ENCODE peak calls at places on chromosomes 1 and 21, in ten cellular contexts. One of them, this sample, is unnamed.

GRCh38 chr1:154906621-154907081 is 29.9 kb downstream of the PMVK start:
- DNase-seq in D341Med: no peak
- DNase-seq in M059J: peak
- DNase-seq in NCI-H1092 treated with DMSO at 0.1 percent for 48 hours: no peak
- DNase-seq in naive thymus-derived CD4-positive, alpha-beta T cell: no peak
- DNase-seq in ACHN: peak
- DNase-seq in T-helper 2 cell: peak
- DNase-seq in amniotic stem cell: no peak
- DNase-seq in glomerular endothelial cell: no peak
- DNase-seq in CD4-positive, CD25-positive, alpha-beta regulatory T cell: no peak
- DNase-seq in this sample: no peak

GRCh38 chr1:89918794-89919155 is 76.1 kb upstream of the ZNF326 start:
- DNase-seq in D341Med: no peak
- DNase-seq in glomerular endothelial cell: no peak
- DNase-seq in amniotic stem cell: no peak
- DNase-seq in NCI-H1092 treated with DMSO at 0.1 percent for 48 hours: no peak
- DNase-seq in naive thymus-derived CD4-positive, alpha-beta T cell: no peak
- DNase-seq in M059J: peak
- DNase-seq in ACHN: peak
- DNase-seq in T-helper 2 cell: no peak
- DNase-seq in CD4-positive, CD25-positive, alpha-beta regulatory T cell: no peak
- DNase-seq in this sample: no peak

GRCh38 chr21:33070921-33071877 is 1.3 kb downstream of the OLIG1 start:
- DNase-seq in naive thymus-derived CD4-positive, alpha-beta T cell: peak
- DNase-seq in NCI-H1092 treated with DMSO at 0.1 percent for 48 hours: no peak
- DNase-seq in ACHN: no peak
- DNase-seq in T-helper 2 cell: no peak
- DNase-seq in D341Med: peak
- DNase-seq in glomerular endothelial cell: no peak
- DNase-seq in M059J: peak
- DNase-seq in CD4-positive, CD25-positive, alpha-beta regulatory T cell: no peak
- DNase-seq in amniotic stem cell: no peak
- DNase-seq in this sample: peak

GRCh38 chr1:81446006-81446669 is 354.6 kb upstream of the ADGRL2 start:
- DNase-seq in T-helper 2 cell: no peak
- DNase-seq in D341Med: no peak
- DNase-seq in NCI-H1092 treated with DMSO at 0.1 percent for 48 hours: peak
- DNase-seq in CD4-positive, CD25-positive, alpha-beta regulatory T cell: no peak
- DNase-seq in glomerular endothelial cell: no peak
- DNase-seq in amniotic stem cell: no peak
- DNase-seq in ACHN: no peak
- DNase-seq in naive thymus-derived CD4-positive, alpha-beta T cell: no peak
- DNase-seq in M059J: no peak
- DNase-seq in this sample: no peak

GRCh38 chr1:41581216-41582003 is 96.9 kb upstream of the EDN2 start:
- DNase-seq in CD4-positive, CD25-positive, alpha-beta regulatory T cell: no peak
- DNase-seq in glomerular endothelial cell: no peak
- DNase-seq in M059J: no peak
- DNase-seq in amniotic stem cell: no peak
- DNase-seq in ACHN: no peak
- DNase-seq in D341Med: no peak
- DNase-seq in naive thymus-derived CD4-positive, alpha-beta T cell: no peak
- DNase-seq in T-helper 2 cell: no peak
- DNase-seq in NCI-H1092 treated with DMSO at 0.1 percent for 48 hours: no peak
- DNase-seq in this sample: no peak

GRCh38 chr1:115134850-115135484 is 45.7 kb upstream of the TSPAN2 start:
- DNase-seq in naive thymus-derived CD4-positive, alpha-beta T cell: no peak
- DNase-seq in NCI-H1092 treated with DMSO at 0.1 percent for 48 hours: no peak
- DNase-seq in CD4-positive, CD25-positive, alpha-beta regulatory T cell: no peak
- DNase-seq in amniotic stem cell: peak
- DNase-seq in D341Med: no peak
- DNase-seq in T-helper 2 cell: no peak
- DNase-seq in glomerular endothelial cell: no peak
- DNase-seq in M059J: peak
- DNase-seq in ACHN: peak
- DNase-seq in this sample: no peak

GRCh38 chr1:39926343-39926769 is 24.6 kb upstream of the MYCL start:
- DNase-seq in D341Med: no peak
- DNase-seq in M059J: peak
- DNase-seq in NCI-H1092 treated with DMSO at 0.1 percent for 48 hours: peak
- DNase-seq in ACHN: no peak
- DNase-seq in glomerular endothelial cell: no peak
- DNase-seq in CD4-positive, CD25-positive, alpha-beta regulatory T cell: no peak
- DNase-seq in naive thymus-derived CD4-positive, alpha-beta T cell: no peak
- DNase-seq in T-helper 2 cell: no peak
- DNase-seq in amniotic stem cell: no peak
- DNase-seq in this sample: no peak

GRCh38 chr1:233843523-233844204 is 60.8 kb upstream of the SLC35F3 start:
- DNase-seq in ACHN: peak
- DNase-seq in CD4-positive, CD25-positive, alpha-beta regulatory T cell: no peak
- DNase-seq in D341Med: no peak
- DNase-seq in amniotic stem cell: no peak
- DNase-seq in M059J: peak
- DNase-seq in naive thymus-derived CD4-positive, alpha-beta T cell: no peak
- DNase-seq in NCI-H1092 treated with DMSO at 0.1 percent for 48 hours: no peak
- DNase-seq in glomerular endothelial cell: no peak
- DNase-seq in T-helper 2 cell: no peak
- DNase-seq in this sample: no peak

GRCh38 chr1:84581648-84582047 is 7.4 kb upstream of the CTBS start:
- DNase-seq in D341Med: no peak
- DNase-seq in NCI-H1092 treated with DMSO at 0.1 percent for 48 hours: no peak
- DNase-seq in ACHN: no peak
- DNase-seq in naive thymus-derived CD4-positive, alpha-beta T cell: no peak
- DNase-seq in amniotic stem cell: no peak
- DNase-seq in CD4-positive, CD25-positive, alpha-beta regulatory T cell: no peak
- DNase-seq in glomerular endothelial cell: no peak
- DNase-seq in M059J: no peak
- DNase-seq in T-helper 2 cell: no peak
- DNase-seq in this sample: no peak

GRCh38 chr1:179969962-179970361 is 15.4 kb downstream of the CEP350 start:
- DNase-seq in ACHN: no peak
- DNase-seq in D341Med: no peak
- DNase-seq in M059J: no peak
- DNase-seq in T-helper 2 cell: no peak
- DNase-seq in naive thymus-derived CD4-positive, alpha-beta T cell: no peak
- DNase-seq in glomerular endothelial cell: no peak
- DNase-seq in amniotic stem cell: no peak
- DNase-seq in NCI-H1092 treated with DMSO at 0.1 percent for 48 hours: no peak
- DNase-seq in CD4-positive, CD25-positive, alpha-beta regulatory T cell: no peak
- DNase-seq in this sample: no peak

GRCh38 chr1:156103521-156103947 is 11.0 kb upstream of the LMNA start:
- DNase-seq in naive thymus-derived CD4-positive, alpha-beta T cell: no peak
- DNase-seq in glomerular endothelial cell: no peak
- DNase-seq in CD4-positive, CD25-positive, alpha-beta regulatory T cell: peak
- DNase-seq in amniotic stem cell: no peak
- DNase-seq in ACHN: no peak
- DNase-seq in M059J: peak
- DNase-seq in T-helper 2 cell: no peak
- DNase-seq in D341Med: no peak
- DNase-seq in NCI-H1092 treated with DMSO at 0.1 percent for 48 hours: no peak
- DNase-seq in this sample: peak

GRCh38 chr1:247111636-247112478 is 7.7 kb upstream of the ZNF669 start:
- DNase-seq in D341Med: peak
- DNase-seq in amniotic stem cell: no peak
- DNase-seq in NCI-H1092 treated with DMSO at 0.1 percent for 48 hours: peak
- DNase-seq in naive thymus-derived CD4-positive, alpha-beta T cell: no peak
- DNase-seq in CD4-positive, CD25-positive, alpha-beta regulatory T cell: no peak
- DNase-seq in glomerular endothelial cell: no peak
- DNase-seq in M059J: peak
- DNase-seq in T-helper 2 cell: no peak
- DNase-seq in ACHN: peak
- DNase-seq in this sample: peak

GRCh38 chr1:240169188-240169587 is 77.5 kb downstream of the FMN2 start:
- DNase-seq in CD4-positive, CD25-positive, alpha-beta regulatory T cell: no peak
- DNase-seq in NCI-H1092 treated with DMSO at 0.1 percent for 48 hours: peak
- DNase-seq in ACHN: peak
- DNase-seq in naive thymus-derived CD4-positive, alpha-beta T cell: no peak
- DNase-seq in D341Med: peak
- DNase-seq in glomerular endothelial cell: no peak
- DNase-seq in T-helper 2 cell: no peak
- DNase-seq in M059J: peak
- DNase-seq in amniotic stem cell: no peak
- DNase-seq in this sample: no peak

GRCh38 chr1:108817016-108817415 is 39.9 kb downstream of the AKNAD1 start:
- DNase-seq in D341Med: no peak
- DNase-seq in naive thymus-derived CD4-positive, alpha-beta T cell: no peak
- DNase-seq in ACHN: no peak
- DNase-seq in glomerular endothelial cell: no peak
- DNase-seq in NCI-H1092 treated with DMSO at 0.1 percent for 48 hours: peak
- DNase-seq in CD4-positive, CD25-positive, alpha-beta regulatory T cell: no peak
- DNase-seq in T-helper 2 cell: no peak
- DNase-seq in M059J: peak
- DNase-seq in amniotic stem cell: no peak
- DNase-seq in this sample: no peak

GRCh38 chr1:28807046-28807445 is 4.9 kb upstream of the OPRD1 start:
- DNase-seq in D341Med: peak
- DNase-seq in amniotic stem cell: no peak
- DNase-seq in M059J: no peak
- DNase-seq in naive thymus-derived CD4-positive, alpha-beta T cell: no peak
- DNase-seq in T-helper 2 cell: no peak
- DNase-seq in glomerular endothelial cell: no peak
- DNase-seq in NCI-H1092 treated with DMSO at 0.1 percent for 48 hours: no peak
- DNase-seq in ACHN: no peak
- DNase-seq in CD4-positive, CD25-positive, alpha-beta regulatory T cell: no peak
- DNase-seq in this sample: no peak

GRCh38 chr1:115314111-115314510 is 23.9 kb downstream of the NGF start:
- DNase-seq in M059J: no peak
- DNase-seq in amniotic stem cell: no peak
- DNase-seq in T-helper 2 cell: no peak
- DNase-seq in D341Med: no peak
- DNase-seq in CD4-positive, CD25-positive, alpha-beta regulatory T cell: no peak
- DNase-seq in ACHN: no peak
- DNase-seq in glomerular endothelial cell: no peak
- DNase-seq in NCI-H1092 treated with DMSO at 0.1 percent for 48 hours: peak
- DNase-seq in naive thymus-derived CD4-positive, alpha-beta T cell: no peak
- DNase-seq in this sample: no peak

GRCh38 chr1:231985624-231986023 is 359.0 kb downstream of the DISC1 start:
- DNase-seq in CD4-positive, CD25-positive, alpha-beta regulatory T cell: no peak
- DNase-seq in M059J: peak
- DNase-seq in amniotic stem cell: no peak
- DNase-seq in glomerular endothelial cell: no peak
- DNase-seq in ACHN: no peak
- DNase-seq in NCI-H1092 treated with DMSO at 0.1 percent for 48 hours: no peak
- DNase-seq in D341Med: no peak
- DNase-seq in naive thymus-derived CD4-positive, alpha-beta T cell: no peak
- DNase-seq in T-helper 2 cell: no peak
- DNase-seq in this sample: no peak

GRCh38 chr1:39926820-39927219 is 25.1 kb upstream of the MYCL start:
- DNase-seq in M059J: no peak
- DNase-seq in naive thymus-derived CD4-positive, alpha-beta T cell: no peak
- DNase-seq in T-helper 2 cell: no peak
- DNase-seq in glomerular endothelial cell: no peak
- DNase-seq in D341Med: no peak
- DNase-seq in ACHN: no peak
- DNase-seq in NCI-H1092 treated with DMSO at 0.1 percent for 48 hours: peak
- DNase-seq in CD4-positive, CD25-positive, alpha-beta regulatory T cell: no peak
- DNase-seq in amniotic stem cell: no peak
- DNase-seq in this sample: no peak

GRCh38 chr1:117123274-117123673 is 1.7 kb upstream of the TRIM45 start:
- DNase-seq in glomerular endothelial cell: no peak
- DNase-seq in ACHN: no peak
- DNase-seq in M059J: no peak
- DNase-seq in D341Med: no peak
- DNase-seq in naive thymus-derived CD4-positive, alpha-beta T cell: no peak
- DNase-seq in amniotic stem cell: no peak
- DNase-seq in T-helper 2 cell: no peak
- DNase-seq in CD4-positive, CD25-positive, alpha-beta regulatory T cell: no peak
- DNase-seq in NCI-H1092 treated with DMSO at 0.1 percent for 48 hours: no peak
- DNase-seq in this sample: no peak

GRCh38 chr1:2049517-2050481 is at the start of gene PRKCZ:
- DNase-seq in D341Med: peak
- DNase-seq in NCI-H1092 treated with DMSO at 0.1 percent for 48 hours: no peak
- DNase-seq in amniotic stem cell: no peak
- DNase-seq in T-helper 2 cell: peak
- DNase-seq in ACHN: peak
- DNase-seq in naive thymus-derived CD4-positive, alpha-beta T cell: peak
- DNase-seq in glomerular endothelial cell: no peak
- DNase-seq in CD4-positive, CD25-positive, alpha-beta regulatory T cell: peak
- DNase-seq in M059J: no peak
- DNase-seq in this sample: peak

GRCh38 chr1:12245116-12245515 is 15.3 kb downstream of the VPS13D start:
- DNase-seq in glomerular endothelial cell: no peak
- DNase-seq in ACHN: no peak
- DNase-seq in amniotic stem cell: no peak
- DNase-seq in M059J: no peak
- DNase-seq in NCI-H1092 treated with DMSO at 0.1 percent for 48 hours: no peak
- DNase-seq in T-helper 2 cell: no peak
- DNase-seq in naive thymus-derived CD4-positive, alpha-beta T cell: no peak
- DNase-seq in D341Med: no peak
- DNase-seq in CD4-positive, CD25-positive, alpha-beta regulatory T cell: no peak
- DNase-seq in this sample: no peak

GRCh38 chr1:217188280-217189235 is 442.3 kb downstream of the GPATCH2 start:
- DNase-seq in naive thymus-derived CD4-positive, alpha-beta T cell: no peak
- DNase-seq in amniotic stem cell: no peak
- DNase-seq in D341Med: no peak
- DNase-seq in CD4-positive, CD25-positive, alpha-beta regulatory T cell: no peak
- DNase-seq in glomerular endothelial cell: no peak
- DNase-seq in M059J: no peak
- DNase-seq in ACHN: no peak
- DNase-seq in NCI-H1092 treated with DMSO at 0.1 percent for 48 hours: no peak
- DNase-seq in T-helper 2 cell: no peak
- DNase-seq in this sample: no peak

GRCh38 chr1:1173793-1174415 is at the start of gene TTLL10:
- DNase-seq in M059J: peak
- DNase-seq in ACHN: no peak
- DNase-seq in NCI-H1092 treated with DMSO at 0.1 percent for 48 hours: no peak
- DNase-seq in CD4-positive, CD25-positive, alpha-beta regulatory T cell: peak
- DNase-seq in T-helper 2 cell: peak
- DNase-seq in glomerular endothelial cell: no peak
- DNase-seq in naive thymus-derived CD4-positive, alpha-beta T cell: peak
- DNase-seq in D341Med: peak
- DNase-seq in amniotic stem cell: no peak
- DNase-seq in this sample: peak

GRCh38 chr1:7745783-7746182 is 25.3 kb upstream of the VAMP3 start:
- DNase-seq in CD4-positive, CD25-positive, alpha-beta regulatory T cell: no peak
- DNase-seq in amniotic stem cell: no peak
- DNase-seq in naive thymus-derived CD4-positive, alpha-beta T cell: no peak
- DNase-seq in ACHN: no peak
- DNase-seq in glomerular endothelial cell: no peak
- DNase-seq in T-helper 2 cell: no peak
- DNase-seq in NCI-H1092 treated with DMSO at 0.1 percent for 48 hours: no peak
- DNase-seq in D341Med: no peak
- DNase-seq in M059J: no peak
- DNase-seq in this sample: no peak

GRCh38 chr1:40132383-40133121 is 28.6 kb upstream of the RLF start:
- DNase-seq in glomerular endothelial cell: no peak
- DNase-seq in M059J: no peak
- DNase-seq in NCI-H1092 treated with DMSO at 0.1 percent for 48 hours: peak
- DNase-seq in amniotic stem cell: no peak
- DNase-seq in naive thymus-derived CD4-positive, alpha-beta T cell: no peak
- DNase-seq in ACHN: no peak
- DNase-seq in CD4-positive, CD25-positive, alpha-beta regulatory T cell: no peak
- DNase-seq in T-helper 2 cell: no peak
- DNase-seq in D341Med: no peak
- DNase-seq in this sample: peak

GRCh38 chr1:187063271-187063670 is 234.5 kb downstream of the PLA2G4A start:
- DNase-seq in CD4-positive, CD25-positive, alpha-beta regulatory T cell: no peak
- DNase-seq in amniotic stem cell: no peak
- DNase-seq in ACHN: no peak
- DNase-seq in NCI-H1092 treated with DMSO at 0.1 percent for 48 hours: no peak
- DNase-seq in naive thymus-derived CD4-positive, alpha-beta T cell: no peak
- DNase-seq in M059J: no peak
- DNase-seq in D341Med: no peak
- DNase-seq in T-helper 2 cell: no peak
- DNase-seq in glomerular endothelial cell: no peak
- DNase-seq in this sample: no peak

This sample was measured in SK-N-SH.